ENCODE peak calls at places on chromosome 12, in six cellular contexts. S is fibroblast of mammary gland, N is epithelial cell of esophagus, B is NB4, U is A549, Z is GM23338. M is an unnamed sample.

GRCh38 chr12:58933068-58933681 is 12.9 kb upstream of the LRIG3 start:
- DNase-seq in S (no peak), N (no peak), B (no peak), U (no peak), Z (peak), M (no peak)

GRCh38 chr12:113222730-113223531 is 1.7 kb downstream of the TPCN1 start:
- DNase-seq in S (peak), N (peak), B (peak), U (peak), Z (peak), M (peak)

GRCh38 chr12:89648211-89648930 is 60.3 kb downstream of the ATP2B1 start:
- DNase-seq in S (peak), N (peak), B (no peak), U (no peak), Z (peak), M (peak)

GRCh38 chr12:43151406-43152080 is 400.5 kb downstream of the ADAMTS20 start:
- DNase-seq in S (peak), N (no peak), B (no peak), U (no peak), Z (no peak), M (peak)

GRCh38 chr12:24839268-24839791 is 109.6 kb downstream of the BCAT1 start:
- DNase-seq in S (peak), N (no peak), B (no peak), U (no peak), Z (no peak), M (peak)

GRCh38 chr12:107393043-107393725 is 292.4 kb upstream of the PWP1 start:
- DNase-seq in S (no peak), N (peak), B (no peak), U (no peak), Z (no peak), M (no peak)

GRCh38 chr12:59650594-59651229 is 54.9 kb downstream of the SLC16A7 start:
- DNase-seq in S (peak), N (no peak), B (no peak), U (no peak), Z (peak), M (no peak)

GRCh38 chr12:105946541-105946940 is 192.2 kb downstream of the NUAK1 start:
- DNase-seq in S (no peak), N (no peak), B (no peak), U (no peak), Z (no peak), M (no peak)

GRCh38 chr12:88552672-88553079 is 27.6 kb downstream of the KITLG start:
- DNase-seq in S (peak), N (peak), B (no peak), U (peak), Z (no peak), M (peak)

GRCh38 chr12:67355428-67356385 is 86.5 kb downstream of the CAND1 start:
- DNase-seq in S (peak), N (peak), B (peak), U (no peak), Z (peak), M (peak)

GRCh38 chr12:97321640-97322039 is 141.0 kb upstream of the RMST start:
- DNase-seq in S (no peak), N (no peak), B (no peak), U (no peak), Z (no peak), M (no peak)

GRCh38 chr12:50142993-50143392 is 24.2 kb downstream of the CERS5 start:
- DNase-seq in S (no peak), N (no peak), B (no peak), U (no peak), Z (no peak), M (no peak)

GRCh38 chr12:105626653-105627052 is 296.2 kb downstream of the C12orf75 start:
- DNase-seq in S (no peak), N (no peak), B (no peak), U (no peak), Z (no peak), M (no peak)

GRCh38 chr12:56042430-56043203 is 899 bp downstream of the RPS26 start:
- DNase-seq in S (no peak), N (no peak), B (no peak), U (no peak), Z (no peak), M (no peak)

GRCh38 chr12:101927042-101927441 is 49.7 kb downstream of the DRAM1 start:
- DNase-seq in S (peak), N (no peak), B (no peak), U (no peak), Z (no peak), M (peak)

GRCh38 chr12:71057330-71057729 is 100.5 kb downstream of the TSPAN8 start:
- DNase-seq in S (peak), N (no peak), B (no peak), U (no peak), Z (no peak), M (no peak)

GRCh38 chr12:19021646-19022045 is 107.9 kb upstream of the PLEKHA5 start:
- DNase-seq in S (no peak), N (no peak), B (no peak), U (no peak), Z (no peak), M (peak)

GRCh38 chr12:111313833-111314259 is 55.0 kb downstream of the PHETA1 start:
- DNase-seq in S (peak), N (peak), B (peak), U (peak), Z (peak), M (peak)

GRCh38 chr12:54956818-54957641 is 27.5 kb downstream of the TESPA1 start:
- DNase-seq in S (no peak), N (no peak), B (no peak), U (no peak), Z (no peak), M (no peak)

GRCh38 chr12:108080363-108080762 is 48.7 kb upstream of the WSCD2 start:
- DNase-seq in S (no peak), N (no peak), B (no peak), U (no peak), Z (peak), M (no peak)

GRCh38 chr12:104347374-104348075 is 44.0 kb downstream of the EID3 start:
- DNase-seq in S (peak), N (peak), B (no peak), U (no peak), Z (no peak), M (no peak)

GRCh38 chr12:111578276-111578970 is 20.7 kb downstream of the ATXN2 start:
- DNase-seq in S (peak), N (peak), B (peak), U (peak), Z (no peak), M (peak)

GRCh38 chr12:39723831-39724230 is 104.2 kb upstream of the ABCD2 start:
- DNase-seq in S (peak), N (peak), B (peak), U (no peak), Z (no peak), M (peak)

GRCh38 chr12:53949631-53950440 is 4.9 kb upstream of the HOXC12 start:
- DNase-seq in S (no peak), N (no peak), B (peak), U (no peak), Z (peak), M (no peak)

GRCh38 chr12:46088040-46088439 is 97.7 kb upstream of the SCAF11 start:
- DNase-seq in S (no peak), N (no peak), B (no peak), U (no peak), Z (no peak), M (no peak)

GRCh38 chr12:53268009-53268636 is at the start of gene ESPL1:
- DNase-seq in S (peak), N (peak), B (peak), U (peak), Z (peak), M (peak)

GRCh38 chr12:95440401-95440800 is 33.6 kb upstream of the METAP2 start:
- DNase-seq in S (peak), N (no peak), B (no peak), U (no peak), Z (no peak), M (no peak)

GRCh38 chr12:105559292-105559691 is 228.8 kb downstream of the C12orf75 start:
- DNase-seq in S (no peak), N (no peak), B (no peak), U (no peak), Z (no peak), M (no peak)

GRCh38 chr12:64723630-64724029 is 35.6 kb downstream of the GNS start:
- DNase-seq in S (no peak), N (no peak), B (no peak), U (no peak), Z (no peak), M (no peak)

GRCh38 chr12:54029529-54030441 is 1.5 kb downstream of the HOXC6 start:
- DNase-seq in S (no peak), N (no peak), B (no peak), U (no peak), Z (peak), M (no peak)

GRCh38 chr12:119363037-119363436 is 28.5 kb downstream of the CCDC60 start:
- DNase-seq in S (no peak), N (peak), B (no peak), U (no peak), Z (no peak), M (no peak)

GRCh38 chr12:101696477-101697196 is 803 bp upstream of the CHPT1 start:
- DNase-seq in S (peak), N (no peak), B (peak), U (peak), Z (peak), M (peak)

GRCh38 chr12:106138279-106138645 is 492 bp downstream of the NUAK1 start:
- DNase-seq in S (no peak), N (no peak), B (peak), U (no peak), Z (no peak), M (no peak)

DNA sequence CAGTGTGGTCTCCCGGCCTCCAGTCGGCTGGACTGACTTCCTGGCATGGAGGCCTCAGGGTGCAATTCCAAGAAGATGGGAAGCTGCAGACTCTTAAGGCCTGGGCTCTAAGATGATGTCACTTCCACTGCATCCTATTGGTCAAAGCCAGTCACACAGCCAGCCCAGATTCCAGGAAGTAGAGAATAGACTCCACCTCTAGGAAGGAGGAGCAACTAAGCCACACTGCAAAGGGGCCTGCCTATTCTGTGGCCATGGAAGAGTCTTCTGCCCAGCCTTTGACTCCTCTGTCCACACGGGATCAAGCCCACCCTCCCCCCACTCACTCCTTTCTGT is 103.9 kb upstream of the RFLNA start:
- DNase-seq in S (peak), N (peak), B (peak), U (no peak), Z (peak), M (no peak)
- H3K4me3 ChIP-seq in S (no peak), N (no peak), B (no peak), U (no peak), Z (no peak), M (no peak)

GRCh38 chr12:102990419-102990818 is 32.9 kb downstream of the ASCL1 start:
- DNase-seq in S (no peak), N (no peak), B (no peak), U (no peak), Z (peak), M (no peak)
- TF ChIP-seq CTCF in S (no peak), N (no peak), B (no peak), U (no peak), Z (no peak), M (no peak)

GRCh38 chr12:116466536-116466935 is 92.6 kb upstream of the MAP1LC3B2 start:
- DNase-seq in S (no peak), N (peak), B (peak), U (no peak), Z (no peak), M (peak)
- H3K4me3 ChIP-seq in S (no peak), N (no peak), B (no peak), U (no peak), Z (no peak), M (no peak)

DNA sequence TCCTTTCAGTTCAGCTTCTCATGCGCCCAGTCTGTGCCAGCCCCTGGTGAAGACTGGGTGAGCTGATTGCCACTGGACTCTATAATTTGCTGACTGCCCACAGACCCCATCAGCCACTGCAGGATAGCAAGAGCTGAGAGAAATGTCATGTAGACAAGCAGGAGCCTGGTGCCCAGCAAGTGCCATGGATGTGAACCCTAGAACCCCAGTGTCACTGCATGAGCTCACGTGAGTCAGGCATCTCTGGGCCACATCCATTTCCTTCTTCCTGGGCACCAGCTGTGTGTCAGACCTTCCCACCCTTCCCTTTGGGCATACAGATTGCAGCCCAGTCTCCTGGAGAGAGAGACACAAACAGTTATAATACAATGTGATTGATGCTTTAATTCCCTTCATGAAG is 73.8 kb downstream of the NTF3 start:
- DNase-seq in S (no peak), N (no peak), B (no peak), U (no peak), Z (no peak), M (no peak)
- TF ChIP-seq CTCF in S (no peak), N (no peak), B (no peak), U (no peak), Z (no peak), M (no peak)

DNA sequence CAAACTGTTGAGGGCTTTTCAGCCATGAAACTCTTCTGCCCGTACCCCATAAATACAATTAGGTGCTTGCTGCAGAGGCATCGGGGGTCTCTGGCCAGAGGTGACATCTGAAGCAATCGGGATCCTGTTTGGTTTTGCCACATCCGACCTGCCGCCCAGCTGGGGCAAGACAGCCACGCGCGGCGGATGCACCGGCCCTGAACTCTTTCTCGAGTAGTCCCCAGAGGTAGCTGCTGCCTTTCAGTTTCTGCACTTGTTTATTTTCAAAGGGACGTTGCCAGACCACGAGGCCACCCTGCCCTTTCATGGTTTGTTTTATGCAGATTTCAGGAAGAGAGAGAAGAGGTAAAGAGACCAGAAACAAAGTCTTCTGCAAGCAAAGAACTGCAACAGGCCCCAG is 10.6 kb upstream of the MLXIP start:
- DNase-seq in S (peak), N (no peak), B (peak), U (no peak), Z (no peak), M (peak)
- H3K4me3 ChIP-seq in S (no peak), N (no peak), B (no peak), U (no peak), Z (no peak), M (no peak)

GRCh38 chr12:5073838-5074237 is 30.2 kb downstream of the KCNA5 start:
- DNase-seq in S (peak), N (no peak), B (peak), U (no peak), Z (peak), M (peak)
- TF ChIP-seq CTCF in S (peak), N (no peak), B (peak), U (no peak), Z (peak), M (peak)